ENCODE peak calls at places on chromosomes 2 and 18, in eight cellular contexts. B, J, H, G, N, R, P and W are unnamed samples.

GRCh38 chr2:208595386-208596275 is 189.0 kb downstream of the PTH2R start:
- DNase-seq in G (no peak), P (no peak), B (no peak), H (no peak), J (peak), N (no peak), R (peak), W (no peak)

GRCh38 chr2:162070228-162070918 is 3.6 kb downstream of the DPP4 start:
- DNase-seq in N (no peak), G (no peak), J (no peak), R (no peak), H (no peak), P (no peak), B (peak), W (no peak)

GRCh38 chr2:172972005-172972619 is 103.5 kb upstream of the MAP3K20 start:
- DNase-seq in N (peak), B (peak), J (peak), H (peak), R (peak), G (peak), P (no peak), W (peak)

GRCh38 chr2:200077210-200077650 is 121.8 kb downstream of the MAIP1 start:
- DNase-seq in G (no peak), B (no peak), N (no peak), R (no peak), H (no peak), P (no peak), J (no peak), W (no peak)

GRCh38 chr18:22346342-22346967 is 71.3 kb downstream of the CTAGE1 start:
- DNase-seq in J (no peak), G (no peak), R (no peak), B (peak), P (no peak), H (no peak), N (no peak), W (peak)

GRCh38 chr2:17901246-17901645 is 22.8 kb downstream of the KCNS3 start:
- DNase-seq in R (no peak), G (no peak), H (no peak), P (no peak), J (no peak), N (peak), B (no peak), W (no peak)

GRCh38 chr18:58867281-58867961 is 2.7 kb downstream of the ZNF532 start:
- DNase-seq in R (no peak), B (no peak), N (no peak), G (no peak), P (no peak), J (peak), H (no peak), W (no peak)

GRCh38 chr18:51941999-51942398 is 398.0 kb upstream of the DCC start:
- DNase-seq in G (no peak), B (no peak), J (no peak), N (no peak), P (no peak), R (no peak), H (no peak), W (no peak)

GRCh38 chr2:23586691-23587090 is 201.7 kb downstream of the KLHL29 start:
- DNase-seq in R (no peak), H (no peak), G (no peak), J (no peak), P (no peak), N (no peak), B (no peak), W (no peak)

GRCh38 chr2:105847056-105847455 is 102.3 kb downstream of the NCK2 start:
- DNase-seq in N (no peak), P (no peak), H (no peak), J (no peak), R (no peak), B (no peak), G (no peak), W (no peak)

GRCh38 chr2:8893978-8894820 is 56.8 kb upstream of the KIDINS220 start:
- DNase-seq in R (no peak), P (no peak), J (no peak), B (no peak), N (no peak), G (no peak), H (no peak), W (no peak)

GRCh38 chr2:178365116-178365515 is 85.9 kb downstream of the PRKRA start:
- DNase-seq in H (no peak), G (no peak), J (no peak), R (no peak), N (no peak), P (no peak), B (no peak), W (no peak)

GRCh38 chr18:23401400-23402347 is 51.4 kb upstream of the RIOK3 start:
- DNase-seq in H (no peak), G (no peak), B (peak), R (no peak), P (no peak), J (peak), N (no peak), W (peak)
- TF ChIP-seq POLR2AphosphoS5 in H (no peak), G (no peak), B (peak), R (no peak), P (no peak), J (no peak), N (no peak), W (no peak)

GRCh38 chr2:217687771-217688170 is 315.0 kb downstream of the TNS1 start:
- DNase-seq in G (no peak), R (no peak), H (no peak), J (no peak), N (no peak), P (no peak), B (no peak), W (no peak)
- TF ChIP-seq POLR2AphosphoS5 in G (no peak), R (no peak), H (no peak), J (no peak), N (no peak), P (no peak), B (no peak), W (peak)

GRCh38 chr2:205708231-205708631 is 25.9 kb downstream of the NRP2 start:
- DNase-seq in J (no peak), B (peak), H (no peak), R (no peak), G (no peak), P (no peak), N (no peak), W (no peak)
- TF ChIP-seq POLR2AphosphoS5 in J (no peak), B (peak), H (no peak), R (no peak), G (no peak), P (no peak), N (no peak), W (peak)

DNA sequence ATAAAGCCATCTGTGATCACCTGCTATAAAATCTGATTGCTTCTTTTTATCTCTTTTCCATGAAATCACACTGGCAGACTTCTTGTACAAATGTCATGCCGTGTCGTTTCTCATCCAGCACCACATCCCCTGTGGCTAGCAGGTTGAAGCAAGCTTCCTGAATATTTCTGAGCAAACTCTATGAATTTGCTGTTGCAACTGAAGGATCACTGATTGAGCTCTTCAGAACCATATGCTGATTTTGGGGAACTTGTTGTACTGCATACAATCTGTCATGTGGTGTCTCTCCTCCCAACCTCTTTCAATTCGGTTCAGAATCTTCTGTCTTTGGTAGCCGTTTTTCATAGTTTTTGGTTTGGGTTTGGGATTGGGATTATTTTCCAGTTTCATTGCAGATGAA is 57.7 kb upstream of the RBMS1 start:
- DNase-seq in J (peak), P (no peak), G (no peak), N (no peak), R (no peak), B (no peak), H (peak), W (no peak)
- TF ChIP-seq POLR2AphosphoS5 in J (no peak), P (no peak), G (no peak), N (no peak), R (no peak), B (no peak), H (no peak), W (no peak)

GRCh38 chr2:66957198-66957597 is 439.9 kb upstream of the ETAA1 start:
- DNase-seq in R (no peak), N (no peak), B (no peak), H (no peak), P (no peak), G (no peak), J (no peak), W (no peak)
- TF ChIP-seq POLR2AphosphoS5 in R (no peak), N (no peak), B (no peak), H (no peak), P (no peak), G (no peak), J (no peak), W (no peak)

DNA sequence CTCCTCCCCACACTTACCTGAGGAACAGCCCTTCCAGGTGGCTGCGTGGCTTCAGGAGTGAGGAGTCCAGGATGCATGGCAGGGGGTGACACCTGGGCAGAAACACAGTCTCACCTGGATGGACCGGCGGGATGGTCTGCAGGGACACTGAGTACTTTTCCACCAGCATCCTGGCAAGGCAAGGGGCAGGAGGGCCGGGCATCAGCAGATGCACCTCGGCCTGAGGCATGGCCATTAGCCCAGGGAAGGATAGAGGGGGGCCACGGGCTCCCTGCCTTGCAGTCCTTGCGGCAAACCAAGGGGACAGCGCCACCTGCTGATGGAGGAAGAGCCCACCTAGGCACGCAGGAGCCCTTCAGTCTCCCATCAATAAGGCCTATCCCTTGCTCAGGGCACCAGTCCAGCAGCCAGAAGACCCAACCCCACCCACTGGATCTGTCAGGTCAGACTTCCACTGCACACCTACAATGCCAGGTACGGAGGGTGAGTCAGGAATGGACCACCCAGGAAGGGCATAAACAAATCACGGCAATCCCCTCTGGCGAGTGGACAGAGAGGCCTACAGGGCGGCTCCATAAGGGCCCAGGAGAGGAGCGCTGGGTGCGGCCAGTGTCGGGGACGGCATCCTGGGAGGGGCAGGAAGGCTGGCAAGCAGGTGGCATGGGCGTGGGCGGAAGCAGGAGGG is 26.0 kb downstream of the FAM178B start:
- DNase-seq in R (peak), B (peak), G (peak), H (peak), J (peak), N (peak), P (peak), W (peak)
- TF ChIP-seq POLR2AphosphoS5 in R (no peak), B (no peak), G (no peak), H (no peak), J (no peak), N (no peak), P (no peak), W (no peak)